ENCODE peak calls at places on chromosomes 13 and 19, in ten cellular contexts. A is progenitor cell of endocrine pancreas, T is astrocyte of the spinal cord, J is choroid plexus epithelial cell, D is tibial artery, Z is kidney epithelial cell, N is body of pancreas, X is mesothelial cell of epicardium, C is fibroblast of villous mesenchyme, M is fibroblast of pulmonary artery. R is an unnamed sample.

GRCh38 chr13:112066624-112067004 is 335 bp upstream of the SOX1 start:
- DNase-seq in A (no peak), T (peak), J (no peak), D (no peak), Z (no peak), N (no peak), X (no peak), C (peak), M (peak), R (peak)

GRCh38 chr19:38729653-38730469 is 14.4 kb downstream of the CAPN12 start:
- DNase-seq in A (peak), T (peak), J (peak), D (no peak), Z (no peak), N (peak), X (peak), C (peak), M (peak), R (peak)

GRCh38 chr13:48159436-48160225 is 64.7 kb upstream of the MED4 start:
- DNase-seq in A (no peak), T (peak), J (no peak), D (no peak), Z (peak), N (no peak), X (no peak), C (peak), M (no peak), R (no peak)

GRCh38 chr13:60091573-60091972 is 72.2 kb downstream of the DIAPH3 start:
- DNase-seq in A (no peak), T (no peak), J (peak), D (no peak), Z (no peak), N (no peak), X (no peak), C (no peak), M (no peak), R (no peak)

GRCh38 chr13:31035162-31035951 is 102.9 kb downstream of the TEX26 start:
- DNase-seq in A (no peak), T (no peak), J (no peak), D (peak), Z (no peak), N (no peak), X (no peak), C (no peak), M (peak), R (no peak)

GRCh38 chr13:48783181-48783630 is 129.5 kb downstream of the CYSLTR2 start:
- DNase-seq in A (no peak), T (peak), J (peak), D (peak), Z (no peak), N (peak), X (no peak), C (peak), M (peak), R (no peak)

GRCh38 chr13:111626371-111627305 is 306.2 kb downstream of the TEX29 start:
- DNase-seq in A (no peak), T (no peak), J (no peak), D (no peak), Z (no peak), N (peak), X (no peak), C (no peak), M (no peak), R (no peak)

GRCh38 chr13:113410472-113411201 is 42.7 kb downstream of the ADPRHL1 start:
- DNase-seq in A (no peak), T (peak), J (peak), D (peak), Z (peak), N (no peak), X (no peak), C (peak), M (peak), R (no peak)

GRCh38 chr13:103102482-103102881 is 36.3 kb upstream of the SLC10A2 start:
- DNase-seq in A (no peak), T (no peak), J (no peak), D (no peak), Z (no peak), N (no peak), X (no peak), C (no peak), M (no peak), R (no peak)

GRCh38 chr19:18939922-18940775 is 868 bp downstream of the HOMER3 start:
- DNase-seq in A (peak), T (peak), J (peak), D (peak), Z (peak), N (peak), X (no peak), C (peak), M (peak), R (no peak)

GRCh38 chr13:49292742-49293498 is 45.2 kb downstream of the CDADC1 start:
- DNase-seq in A (no peak), T (peak), J (peak), D (peak), Z (no peak), N (peak), X (peak), C (peak), M (peak), R (no peak)

GRCh38 chr13:21929400-21929799 is 258.5 kb downstream of the FGF9 start:
- DNase-seq in A (no peak), T (no peak), J (no peak), D (no peak), Z (no peak), N (no peak), X (no peak), C (no peak), M (no peak), R (no peak)

GRCh38 chr19:48954011-48954594 is 572 bp upstream of the BAX start:
- DNase-seq in A (no peak), T (no peak), J (no peak), D (no peak), Z (no peak), N (no peak), X (no peak), C (no peak), M (no peak), R (no peak)

GRCh38 chr19:19214892-19215291 is 3.1 kb downstream of the NCAN start:
- DNase-seq in A (peak), T (peak), J (peak), D (no peak), Z (no peak), N (peak), X (peak), C (peak), M (peak), R (no peak)

GRCh38 chr13:50421457-50422130 is 406.4 kb downstream of the KCNRG start:
- DNase-seq in A (no peak), T (peak), J (no peak), D (no peak), Z (peak), N (no peak), X (no peak), C (no peak), M (no peak), R (no peak)

GRCh38 chr13:62687727-62688126 is 1272.1 kb upstream of the PCDH20 start:
- DNase-seq in A (no peak), T (no peak), J (no peak), D (no peak), Z (no peak), N (no peak), X (no peak), C (no peak), M (no peak), R (no peak)

GRCh38 chr13:100214886-100215285 is 126.0 kb downstream of the PCCA start:
- DNase-seq in A (no peak), T (peak), J (peak), D (no peak), Z (no peak), N (no peak), X (no peak), C (peak), M (peak), R (no peak)

GRCh38 chr13:20997301-20998061 is 63.9 kb downstream of the LATS2 start:
- DNase-seq in A (no peak), T (peak), J (peak), D (peak), Z (peak), N (no peak), X (no peak), C (peak), M (peak), R (no peak)

GRCh38 chr19:56223481-56223880 is 21.4 kb downstream of the ZSCAN5C start:
- DNase-seq in A (no peak), T (no peak), J (no peak), D (no peak), Z (no peak), N (no peak), X (no peak), C (no peak), M (no peak), R (no peak)

GRCh38 chr13:73879346-73880020 is 254.7 kb downstream of the KLF12 start:
- DNase-seq in A (no peak), T (no peak), J (no peak), D (no peak), Z (no peak), N (no peak), X (no peak), C (peak), M (no peak), R (no peak)

GRCh38 chr13:33089311-33089710 is 73.1 kb downstream of the KL start:
- DNase-seq in A (no peak), T (no peak), J (no peak), D (no peak), Z (no peak), N (no peak), X (no peak), C (no peak), M (no peak), R (no peak)

GRCh38 chr13:94345374-94346195 is 133.9 kb downstream of the DCT start:
- DNase-seq in A (no peak), T (peak), J (peak), D (no peak), Z (no peak), N (no peak), X (no peak), C (no peak), M (peak), R (no peak)

GRCh38 chr19:13959962-13960862 is 7.9 kb downstream of the DCAF15 start:
- DNase-seq in A (no peak), T (no peak), J (no peak), D (no peak), Z (no peak), N (no peak), X (no peak), C (no peak), M (no peak), R (no peak)

GRCh38 chr19:39397360-39398296 is 6.5 kb downstream of the MED29 start:
- DNase-seq in A (peak), T (peak), J (peak), D (peak), Z (no peak), N (peak), X (peak), C (peak), M (peak), R (peak)

GRCh38 chr13:112690242-112690943 is 555 bp downstream of the ATP11A start:
- DNase-seq in A (peak), T (peak), J (peak), D (no peak), Z (no peak), N (peak), X (no peak), C (peak), M (peak), R (no peak)

GRCh38 chr13:30119476-30119875 is 187.9 kb downstream of the KATNAL1 start:
- DNase-seq in A (no peak), T (peak), J (peak), D (no peak), Z (peak), N (no peak), X (no peak), C (peak), M (peak), R (no peak)

GRCh38 chr13:110618780-110619179 is 3.4 kb downstream of the NAXD start:
- DNase-seq in A (no peak), T (no peak), J (no peak), D (no peak), Z (no peak), N (no peak), X (no peak), C (no peak), M (no peak), R (no peak)

GRCh38 chr13:32475403-32475802 is 47.5 kb upstream of the N4BP2L1 start:
- DNase-seq in A (no peak), T (no peak), J (no peak), D (no peak), Z (no peak), N (no peak), X (no peak), C (no peak), M (no peak), R (no peak)

GRCh38 chr19:47483200-47483599 is 819 bp downstream of the KPTN start:
- DNase-seq in A (no peak), T (no peak), J (no peak), D (no peak), Z (no peak), N (no peak), X (no peak), C (no peak), M (no peak), R (no peak)
- TF ChIP-seq CTCF in A (no peak), T (no peak), J (no peak), D (no peak), Z (no peak), N (no peak), X (no peak), C (no peak), M (no peak), R (no peak)

GRCh38 chr13:78131811-78132210 is 213.2 kb upstream of the EDNRB start:
- DNase-seq in A (no peak), T (no peak), J (peak), D (no peak), Z (no peak), N (no peak), X (no peak), C (no peak), M (peak), R (no peak)
- TF ChIP-seq CTCF in A (peak), T (peak), J (peak), D (no peak), Z (peak), N (no peak), X (no peak), C (no peak), M (peak), R (no peak)

GRCh38 chr13:27171830-27172494 is 351 bp upstream of the USP12 start:
- DNase-seq in A (peak), T (peak), J (peak), D (peak), Z (peak), N (peak), X (peak), C (peak), M (peak), R (peak)
- TF ChIP-seq CTCF in A (peak), T (no peak), J (no peak), D (no peak), Z (no peak), N (peak), X (no peak), C (peak), M (no peak), R (no peak)

DNA sequence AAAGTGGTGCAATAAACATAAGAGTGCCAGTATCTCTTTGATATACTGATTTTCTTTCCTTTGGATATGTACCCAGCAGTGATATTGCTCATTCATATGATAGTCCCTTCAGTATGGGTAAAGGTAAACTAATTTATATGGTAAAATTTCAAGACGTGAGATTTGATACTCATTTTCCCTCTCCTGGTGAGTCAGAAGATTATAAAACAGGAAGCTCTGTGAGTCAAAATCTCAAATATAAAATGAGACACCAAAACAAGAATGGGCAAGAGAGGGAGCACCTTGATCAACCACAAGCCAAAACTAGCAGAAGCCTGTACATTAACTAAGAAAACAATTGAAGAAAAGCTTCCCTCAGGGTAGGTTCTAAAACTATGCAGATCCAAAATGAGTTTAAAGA is 216.3 kb downstream of the SLITRK6 start:
- DNase-seq in A (no peak), T (no peak), J (peak), D (no peak), Z (no peak), N (no peak), X (no peak), C (no peak), M (no peak), R (no peak)
- TF ChIP-seq CTCF in A (no peak), T (no peak), J (no peak), D (no peak), Z (no peak), N (no peak), X (no peak), C (no peak), M (no peak), R (no peak)